ENCODE peak calls at places on chromosomes 7 and 10, in six cellular contexts. C is GM10248; Z is stimulated activated CD4-positive, alpha-beta T cell treated with anti-CD3 and anti-CD28 coated beads, Interleukin-1b, Interleukin-23, amount 100 ng/mL, for 24 hours; E is effector CD8-positive, alpha-beta T cell; P is GM04504; J is hepatocyte. X is an unnamed sample.

GRCh38 chr7:44580945-44581344 is 1.1 kb downstream of the TMED4 start:
- DNase-seq in P (no peak), J (peak), E (no peak), Z (no peak), C (no peak), X (peak)

GRCh38 chr7:33649476-33650441 is 255.6 kb upstream of the BMPER start:
- DNase-seq in C (no peak), P (no peak), E (no peak), J (no peak), Z (no peak), X (peak)

GRCh38 chr10:804787-805634 is 115.5 kb upstream of the DIP2C start:
- DNase-seq in E (no peak), Z (no peak), J (no peak), P (no peak), C (no peak), X (no peak)

GRCh38 chr7:73779517-73779916 is 9.4 kb upstream of the CLDN3 start:
- DNase-seq in Z (no peak), E (no peak), C (no peak), J (no peak), P (no peak), X (peak)

GRCh38 chr7:157930441-157930840 is 593.6 kb downstream of the DNAJB6 start:
- DNase-seq in Z (no peak), P (no peak), J (no peak), E (no peak), C (no peak), X (no peak)

GRCh38 chr10:93512565-93512964 is 16.2 kb downstream of the CEP55 start:
- DNase-seq in Z (no peak), J (no peak), E (no peak), C (no peak), P (no peak), X (no peak)

GRCh38 chr10:4267084-4267774 is 482.2 kb upstream of the KLF6 start:
- DNase-seq in Z (no peak), E (no peak), P (no peak), C (no peak), J (no peak), X (no peak)

GRCh38 chr7:104943502-104944343 is 70.3 kb upstream of the KMT2E start:
- DNase-seq in P (no peak), C (peak), Z (no peak), E (peak), J (peak), X (no peak)

GRCh38 chr10:113644185-113645120 is 19.4 kb downstream of the NRAP start:
- DNase-seq in Z (no peak), P (peak), E (no peak), J (peak), C (no peak), X (peak)

GRCh38 chr7:74453321-74454011 is at the start of gene GTF2IRD1:
- DNase-seq in J (peak), P (no peak), Z (no peak), C (peak), E (peak), X (peak)

GRCh38 chr10:75431180-75432111 is at the start of gene LRMDA:
- DNase-seq in J (peak), P (no peak), C (peak), Z (no peak), E (no peak), X (no peak)